ENCODE peak calls at places on chromosomes 12 and 14, in seven cellular contexts. One of them, this sample, is unnamed.

GRCh38 chr14:67579040-67579439 is 21.0 kb downstream of the PIGH start:
- DNase-seq in omental fat pad: no peak
- DNase-seq in GM04504: no peak
- DNase-seq in RWPE1: no peak
- DNase-seq in astrocyte: no peak
- DNase-seq in A549: no peak
- DNase-seq in GM19239: no peak
- DNase-seq in this sample: no peak

GRCh38 chr12:56804684-56805083 is 41.6 kb downstream of the HSD17B6 start:
- DNase-seq in omental fat pad: no peak
- DNase-seq in GM04504: no peak
- DNase-seq in RWPE1: no peak
- DNase-seq in astrocyte: no peak
- DNase-seq in A549: no peak
- DNase-seq in GM19239: no peak
- DNase-seq in this sample: no peak

GRCh38 chr12:6936378-6936638 is 7.3 kb upstream of the RNU7-1 start:
- DNase-seq in omental fat pad: no peak
- DNase-seq in GM04504: no peak
- DNase-seq in RWPE1: no peak
- DNase-seq in astrocyte: no peak
- DNase-seq in A549: no peak
- DNase-seq in GM19239: no peak
- DNase-seq in this sample: no peak

GRCh38 chr12:79058342-79058741 is 193.8 kb downstream of the SYT1 start:
- DNase-seq in omental fat pad: no peak
- DNase-seq in GM04504: no peak
- DNase-seq in RWPE1: peak
- DNase-seq in astrocyte: peak
- DNase-seq in A549: peak
- DNase-seq in GM19239: no peak
- DNase-seq in this sample: no peak

GRCh38 chr14:29227631-29228030 is 461.0 kb downstream of the FOXG1 start:
- DNase-seq in omental fat pad: no peak
- DNase-seq in GM04504: no peak
- DNase-seq in RWPE1: no peak
- DNase-seq in astrocyte: peak
- DNase-seq in A549: no peak
- DNase-seq in GM19239: no peak
- DNase-seq in this sample: no peak

GRCh38 chr12:91178139-91178561 is 4.5 kb downstream of the DCN start:
- DNase-seq in omental fat pad: no peak
- DNase-seq in GM04504: peak
- DNase-seq in RWPE1: peak
- DNase-seq in astrocyte: peak
- DNase-seq in A549: peak
- DNase-seq in GM19239: no peak
- DNase-seq in this sample: no peak

GRCh38 chr12:100058482-100059029 is 73.8 kb upstream of the ANKS1B start:
- DNase-seq in omental fat pad: no peak
- DNase-seq in GM04504: peak
- DNase-seq in RWPE1: peak
- DNase-seq in astrocyte: peak
- DNase-seq in A549: peak
- DNase-seq in GM19239: no peak
- DNase-seq in this sample: no peak

GRCh38 chr14:22929848-22930364 is 730 bp upstream of the PRMT5 start:
- DNase-seq in omental fat pad: no peak
- DNase-seq in GM04504: no peak
- DNase-seq in RWPE1: no peak
- DNase-seq in astrocyte: no peak
- DNase-seq in A549: no peak
- DNase-seq in GM19239: no peak
- DNase-seq in this sample: no peak

GRCh38 chr14:81474685-81475324 is 58.8 kb downstream of the SEL1L start:
- DNase-seq in omental fat pad: no peak
- DNase-seq in GM04504: no peak
- DNase-seq in RWPE1: no peak
- DNase-seq in astrocyte: no peak
- DNase-seq in A549: no peak
- DNase-seq in GM19239: no peak
- DNase-seq in this sample: no peak

GRCh38 chr12:130198026-130198662 is 35.9 kb downstream of the FZD10 start:
- DNase-seq in omental fat pad: no peak
- DNase-seq in GM04504: no peak
- DNase-seq in RWPE1: no peak
- DNase-seq in astrocyte: no peak
- DNase-seq in A549: no peak
- DNase-seq in GM19239: no peak
- DNase-seq in this sample: no peak

This sample was measured in NCI-H1105.